ENCODE peak calls at places on chromosomes 4 and X, in ten cellular contexts. V is NCI-H2081; I is DMS79; E is fibroblast of pulmonary artery; K is sciatic nerve; G is iPS DF 19.7; Z is stimulated activated CD4-positive, alpha-beta T cell treated with anti-CD3 and anti-CD28 coated beads, Interleukin-15, amount 100 ng/mL, for 24 hours; Y is heart right ventricle; H is SK-N-MC; N is AG08395. M is an unnamed sample.

GRCh38 chr4:98794565-98795205 is 134.2 kb downstream of the EIF4E start:
- DNase-seq in E (peak), V (no peak), N (peak), H (peak), G (peak), Y (no peak), K (no peak), Z (peak), I (no peak), M (no peak)

GRCh38 chr4:4456351-4456750 is 69.4 kb downstream of the NSG1 start:
- DNase-seq in Z (no peak), E (peak), Y (no peak), V (no peak), I (no peak), G (no peak), H (no peak), K (no peak), N (no peak), M (no peak)

GRCh38 chrX:77167993-77168392 is 279.2 kb upstream of the FGF16 start:
- DNase-seq in K (no peak), Z (no peak), I (no peak), H (no peak), E (peak), V (no peak), Y (no peak), G (no peak), N (no peak), M (no peak)

GRCh38 chrX:9195199-9195880 is 161.4 kb upstream of the FAM9B start:
- DNase-seq in G (no peak), V (no peak), N (no peak), E (no peak), K (no peak), H (no peak), I (no peak), Z (no peak), Y (no peak), M (no peak)

GRCh38 chrX:13518126-13518525 is 51.3 kb upstream of the EGFL6 start:
- DNase-seq in Y (no peak), V (no peak), E (no peak), G (no peak), K (no peak), I (no peak), H (no peak), Z (no peak), N (no peak), M (no peak)

GRCh38 chr4:90745176-90745575 is 618.0 kb downstream of the CCSER1 start:
- DNase-seq in G (no peak), V (no peak), H (no peak), Z (no peak), I (no peak), N (no peak), K (no peak), Y (no peak), E (no peak), M (no peak)

GRCh38 chrX:39946822-39947221 is 150.9 kb downstream of the BCOR start:
- DNase-seq in Y (no peak), V (no peak), I (no peak), H (no peak), K (no peak), E (peak), G (no peak), Z (no peak), N (peak), M (no peak)

GRCh38 chr4:174516345-174516744 is 5.9 kb downstream of the HPGD start:
- DNase-seq in I (no peak), Y (no peak), N (no peak), H (no peak), E (no peak), V (no peak), Z (no peak), G (no peak), K (no peak), M (no peak)

GRCh38 chr4:126687655-126688358 is 945.0 kb upstream of the INTU start:
- DNase-seq in G (no peak), I (no peak), E (no peak), Z (no peak), K (no peak), V (no peak), H (no peak), N (no peak), Y (no peak), M (no peak)

GRCh38 chr4:149961876-149962597 is 116.2 kb upstream of the DCLK2 start:
- DNase-seq in Z (no peak), V (no peak), E (peak), K (no peak), H (no peak), G (no peak), Y (no peak), N (no peak), I (no peak), M (no peak)

GRCh38 chr4:122911588-122911987 is 10.8 kb downstream of the NUDT6 start:
- DNase-seq in H (no peak), Y (no peak), Z (no peak), K (no peak), I (no peak), N (no peak), V (no peak), E (no peak), G (no peak), M (no peak)

GRCh38 chrX:103063918-103064434 is at the start of gene BEX1:
- DNase-seq in E (peak), V (peak), G (no peak), N (no peak), Z (peak), K (no peak), H (no peak), I (peak), Y (peak), M (peak)

GRCh38 chr4:3111461-3111860 is 37.0 kb downstream of the HTT start:
- DNase-seq in Z (no peak), H (no peak), Y (peak), G (no peak), V (no peak), K (no peak), I (no peak), N (no peak), E (peak), M (no peak)

GRCh38 chr4:16752150-16752549 is 146.3 kb downstream of the LDB2 start:
- DNase-seq in N (no peak), E (peak), Z (no peak), Y (no peak), I (no peak), H (no peak), G (no peak), K (no peak), V (no peak), M (no peak)

GRCh38 chrX:41259516-41259915 is 74.4 kb upstream of the DDX3X start:
- DNase-seq in I (no peak), N (peak), H (no peak), K (no peak), V (no peak), E (no peak), G (no peak), Z (no peak), Y (no peak), M (no peak)

GRCh38 chrX:137423241-137423640 is 142.7 kb upstream of the ZIC3 start:
- DNase-seq in I (no peak), K (no peak), H (no peak), V (no peak), Z (no peak), G (no peak), Y (no peak), N (no peak), E (no peak), M (no peak)

GRCh38 chr4:74742191-74742590 is 52.1 kb downstream of the BTC start:
- DNase-seq in V (no peak), H (no peak), N (no peak), I (no peak), G (no peak), E (no peak), K (no peak), Y (no peak), Z (no peak), M (no peak)

GRCh38 chr4:86626066-86626465 is 32.0 kb downstream of the PTPN13 start:
- DNase-seq in G (no peak), N (no peak), E (no peak), H (no peak), Z (no peak), V (no peak), I (no peak), Y (no peak), K (no peak), M (no peak)

GRCh38 chrX:17933856-17934255 is 72.8 kb upstream of the RAI2 start:
- DNase-seq in H (no peak), K (no peak), V (no peak), Y (no peak), N (no peak), Z (no peak), G (no peak), I (no peak), E (no peak), M (no peak)

GRCh38 chrX:23773601-23774175 is 9.3 kb upstream of the SAT1 start:
- DNase-seq in E (no peak), K (no peak), G (no peak), V (no peak), N (no peak), I (no peak), Z (peak), Y (no peak), H (no peak), M (no peak)

GRCh38 chr4:575281-576141 is 584 bp downstream of the TMEM271 start:
- DNase-seq in N (peak), I (no peak), V (peak), Y (peak), Z (peak), G (no peak), H (no peak), K (no peak), E (peak), M (no peak)

GRCh38 chr4:139027771-139028170 is 12.2 kb downstream of the NOCT start:
- DNase-seq in N (no peak), E (no peak), V (no peak), Y (no peak), I (no peak), H (no peak), Z (no peak), G (no peak), K (no peak), M (no peak)

GRCh38 chrX:43707812-43708548 is 51.9 kb downstream of the MAOA start:
- DNase-seq in G (no peak), Y (peak), E (peak), H (no peak), V (no peak), K (no peak), I (no peak), N (no peak), Z (no peak), M (no peak)

GRCh38 chrX:145213504-145213903 is 33.8 kb upstream of the SPANXN1 start:
- DNase-seq in H (peak), E (no peak), V (no peak), G (no peak), Y (no peak), Z (peak), I (no peak), K (no peak), N (no peak), M (no peak)